ENCODE peak calls at places on chromosomes 7 and 10, in ten cellular contexts. One of them, this sample, is unnamed.

GRCh38 chr7:32215697-32216096 is 145.5 kb upstream of the PDE1C start:
- DNase-seq in hepatocyte: no peak
- DNase-seq in cardiac muscle cell: no peak
- DNase-seq in ovary: no peak
- DNase-seq in transverse colon: no peak
- DNase-seq in AG09309: no peak
- DNase-seq in A673: no peak
- DNase-seq in tibial artery: no peak
- DNase-seq in fibroblast of lung: no peak
- DNase-seq in CD8-positive, alpha-beta memory T cell: no peak
- DNase-seq in this sample: no peak

GRCh38 chr7:123682690-123683089 is 27.0 kb downstream of the LMOD2 start:
- DNase-seq in hepatocyte: peak
- DNase-seq in cardiac muscle cell: peak
- DNase-seq in ovary: no peak
- DNase-seq in transverse colon: no peak
- DNase-seq in AG09309: peak
- DNase-seq in A673: peak
- DNase-seq in tibial artery: no peak
- DNase-seq in fibroblast of lung: peak
- DNase-seq in CD8-positive, alpha-beta memory T cell: no peak
- DNase-seq in this sample: no peak

GRCh38 chr10:26859241-26860025 is 1.3 kb downstream of the ABI1 start:
- DNase-seq in hepatocyte: peak
- DNase-seq in cardiac muscle cell: peak
- DNase-seq in ovary: no peak
- DNase-seq in transverse colon: no peak
- DNase-seq in AG09309: no peak
- DNase-seq in A673: no peak
- DNase-seq in tibial artery: no peak
- DNase-seq in fibroblast of lung: peak
- DNase-seq in CD8-positive, alpha-beta memory T cell: no peak
- DNase-seq in this sample: no peak

GRCh38 chr10:114095676-114096331 is 52.1 kb downstream of the ADRB1 start:
- DNase-seq in hepatocyte: no peak
- DNase-seq in cardiac muscle cell: no peak
- DNase-seq in ovary: no peak
- DNase-seq in transverse colon: no peak
- DNase-seq in AG09309: no peak
- DNase-seq in A673: peak
- DNase-seq in tibial artery: no peak
- DNase-seq in fibroblast of lung: no peak
- DNase-seq in CD8-positive, alpha-beta memory T cell: no peak
- DNase-seq in this sample: no peak

GRCh38 chr7:36732806-36733205 is 8.5 kb upstream of the AOAH start:
- DNase-seq in hepatocyte: no peak
- DNase-seq in cardiac muscle cell: no peak
- DNase-seq in ovary: no peak
- DNase-seq in transverse colon: no peak
- DNase-seq in AG09309: no peak
- DNase-seq in A673: no peak
- DNase-seq in tibial artery: no peak
- DNase-seq in fibroblast of lung: no peak
- DNase-seq in CD8-positive, alpha-beta memory T cell: no peak
- DNase-seq in this sample: peak

GRCh38 chr10:32931593-32931992 is 26.4 kb downstream of the ITGB1 start:
- DNase-seq in hepatocyte: no peak
- DNase-seq in cardiac muscle cell: no peak
- DNase-seq in ovary: no peak
- DNase-seq in transverse colon: no peak
- DNase-seq in AG09309: no peak
- DNase-seq in A673: no peak
- DNase-seq in tibial artery: no peak
- DNase-seq in fibroblast of lung: no peak
- DNase-seq in CD8-positive, alpha-beta memory T cell: no peak
- DNase-seq in this sample: no peak

GRCh38 chr7:727806-728460 is 852 bp upstream of the PRKAR1B start:
- DNase-seq in hepatocyte: no peak
- DNase-seq in cardiac muscle cell: no peak
- DNase-seq in ovary: peak
- DNase-seq in transverse colon: no peak
- DNase-seq in AG09309: no peak
- DNase-seq in A673: no peak
- DNase-seq in tibial artery: no peak
- DNase-seq in fibroblast of lung: no peak
- DNase-seq in CD8-positive, alpha-beta memory T cell: no peak
- DNase-seq in this sample: no peak

GRCh38 chr10:60648761-60649160 is 129.5 kb upstream of the CDK1 start:
- DNase-seq in hepatocyte: no peak
- DNase-seq in cardiac muscle cell: no peak
- DNase-seq in ovary: no peak
- DNase-seq in transverse colon: no peak
- DNase-seq in AG09309: no peak
- DNase-seq in A673: no peak
- DNase-seq in tibial artery: no peak
- DNase-seq in fibroblast of lung: no peak
- DNase-seq in CD8-positive, alpha-beta memory T cell: no peak
- DNase-seq in this sample: no peak

DNA sequence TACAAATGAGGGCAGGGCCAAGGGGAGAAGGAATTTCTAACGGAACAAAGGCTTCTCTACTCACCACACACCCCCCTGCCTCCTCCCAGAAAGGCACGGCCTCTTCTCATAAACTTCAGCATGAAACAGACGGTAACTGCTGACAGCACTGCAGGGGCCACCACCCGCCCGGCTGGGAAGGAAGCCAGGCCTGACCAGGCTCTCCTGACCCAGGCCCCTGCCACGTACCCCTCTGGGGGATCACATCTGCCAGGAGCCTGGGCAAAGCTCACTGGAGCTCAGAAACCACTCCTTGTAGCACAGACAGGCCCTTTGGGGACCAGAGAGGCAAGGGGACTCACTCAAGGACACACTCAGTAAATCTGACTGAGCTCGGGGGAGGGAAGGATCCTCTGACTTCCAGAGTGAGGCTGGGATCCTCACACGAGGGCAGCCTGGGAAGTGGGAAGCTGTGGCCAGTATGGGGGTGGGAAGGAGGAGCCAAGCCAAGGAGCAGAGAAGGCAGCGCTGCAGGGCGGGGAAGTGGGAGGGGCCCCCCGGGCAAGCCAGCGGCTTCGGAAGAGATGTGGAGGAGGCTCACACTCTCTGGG is 46.1 kb downstream of the ZCCHC24 start:
- DNase-seq in hepatocyte: peak
- DNase-seq in cardiac muscle cell: peak
- DNase-seq in ovary: peak
- DNase-seq in transverse colon: peak
- DNase-seq in AG09309: peak
- DNase-seq in A673: peak
- DNase-seq in tibial artery: peak
- DNase-seq in fibroblast of lung: peak
- DNase-seq in CD8-positive, alpha-beta memory T cell: no peak
- DNase-seq in this sample: peak
- H3K4me3 ChIP-seq in hepatocyte: no peak
- H3K4me3 ChIP-seq in cardiac muscle cell: no peak
- H3K4me3 ChIP-seq in ovary: no peak
- H3K4me3 ChIP-seq in transverse colon: no peak
- H3K4me3 ChIP-seq in AG09309: no peak
- H3K4me3 ChIP-seq in A673: no peak
- H3K4me3 ChIP-seq in tibial artery: no peak
- H3K4me3 ChIP-seq in fibroblast of lung: no peak
- H3K4me3 ChIP-seq in CD8-positive, alpha-beta memory T cell: no peak
- H3K4me3 ChIP-seq in this sample: no peak

GRCh38 chr10:12375076-12375504 is 25.7 kb downstream of the CAMK1D start:
- DNase-seq in hepatocyte: no peak
- DNase-seq in cardiac muscle cell: no peak
- DNase-seq in ovary: no peak
- DNase-seq in transverse colon: no peak
- DNase-seq in AG09309: no peak
- DNase-seq in A673: no peak
- DNase-seq in tibial artery: no peak
- DNase-seq in fibroblast of lung: no peak
- DNase-seq in CD8-positive, alpha-beta memory T cell: no peak
- DNase-seq in this sample: no peak
- H3K4me3 ChIP-seq in hepatocyte: no peak
- H3K4me3 ChIP-seq in cardiac muscle cell: no peak
- H3K4me3 ChIP-seq in ovary: no peak
- H3K4me3 ChIP-seq in transverse colon: no peak
- H3K4me3 ChIP-seq in AG09309: no peak
- H3K4me3 ChIP-seq in A673: no peak
- H3K4me3 ChIP-seq in tibial artery: no peak
- H3K4me3 ChIP-seq in fibroblast of lung: no peak
- H3K4me3 ChIP-seq in CD8-positive, alpha-beta memory T cell: no peak
- H3K4me3 ChIP-seq in this sample: no peak

GRCh38 chr7:74134117-74134539 is 40.0 kb upstream of the EIF4H start:
- DNase-seq in hepatocyte: no peak
- DNase-seq in cardiac muscle cell: no peak
- DNase-seq in ovary: no peak
- DNase-seq in transverse colon: no peak
- DNase-seq in AG09309: no peak
- DNase-seq in A673: peak
- DNase-seq in tibial artery: no peak
- DNase-seq in fibroblast of lung: no peak
- DNase-seq in CD8-positive, alpha-beta memory T cell: no peak
- DNase-seq in this sample: no peak

GRCh38 chr7:74143383-74143782 is 30.8 kb upstream of the EIF4H start:
- DNase-seq in hepatocyte: no peak
- DNase-seq in cardiac muscle cell: no peak
- DNase-seq in ovary: no peak
- DNase-seq in transverse colon: no peak
- DNase-seq in AG09309: no peak
- DNase-seq in A673: no peak
- DNase-seq in tibial artery: no peak
- DNase-seq in fibroblast of lung: no peak
- DNase-seq in CD8-positive, alpha-beta memory T cell: no peak
- DNase-seq in this sample: no peak

GRCh38 chr7:74141705-74142104 is 32.5 kb upstream of the EIF4H start:
- DNase-seq in hepatocyte: no peak
- DNase-seq in cardiac muscle cell: no peak
- DNase-seq in ovary: no peak
- DNase-seq in transverse colon: no peak
- DNase-seq in AG09309: no peak
- DNase-seq in A673: no peak
- DNase-seq in tibial artery: no peak
- DNase-seq in fibroblast of lung: peak
- DNase-seq in CD8-positive, alpha-beta memory T cell: no peak
- DNase-seq in this sample: no peak

GRCh38 chr7:74138334-74138867 is 35.8 kb upstream of the EIF4H start:
- DNase-seq in hepatocyte: no peak
- DNase-seq in cardiac muscle cell: no peak
- DNase-seq in ovary: no peak
- DNase-seq in transverse colon: no peak
- DNase-seq in AG09309: no peak
- DNase-seq in A673: no peak
- DNase-seq in tibial artery: no peak
- DNase-seq in fibroblast of lung: no peak
- DNase-seq in CD8-positive, alpha-beta memory T cell: no peak
- DNase-seq in this sample: no peak

DNA sequence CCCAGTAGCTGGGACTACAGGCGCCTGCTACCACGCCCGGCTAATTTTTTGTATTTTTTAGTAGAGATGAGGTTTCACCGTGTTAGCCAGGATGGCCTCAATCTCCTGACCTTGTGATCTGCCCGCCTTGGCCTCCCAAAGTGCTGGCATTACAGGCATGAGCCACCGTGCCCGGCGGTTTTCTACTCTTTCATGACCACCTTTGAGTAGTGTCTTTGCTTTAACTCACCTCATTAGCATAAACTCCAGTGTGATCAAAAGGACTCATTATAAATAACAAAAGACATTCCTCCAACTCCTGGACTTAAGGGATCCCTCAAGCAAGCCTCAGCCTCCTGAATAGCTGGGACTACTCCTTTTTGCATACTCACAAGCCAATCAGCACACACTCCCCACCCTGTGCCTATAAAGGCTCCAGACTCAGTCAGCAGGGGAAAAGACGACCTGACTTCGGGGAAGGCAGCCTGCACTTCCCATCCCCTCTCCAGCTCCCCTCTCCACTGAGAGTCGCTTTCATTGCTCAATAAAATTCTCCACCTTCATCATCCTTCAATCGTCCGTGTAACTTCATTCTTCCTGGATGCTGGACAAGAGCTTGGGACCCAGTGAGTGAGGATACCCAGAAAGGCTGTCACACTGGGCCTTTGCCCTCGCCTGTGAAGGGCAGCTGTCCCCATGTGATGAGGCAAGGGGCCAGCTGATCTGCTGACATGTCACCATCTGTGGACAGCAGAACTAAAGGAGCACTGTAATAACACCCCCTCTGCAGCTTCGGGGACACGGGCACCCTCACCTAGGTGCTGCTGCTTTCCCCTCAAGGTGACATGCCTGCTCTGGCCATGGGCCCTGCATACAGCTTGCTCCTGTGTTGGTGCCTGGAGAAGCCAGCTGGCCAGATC is 35.0 kb upstream of the EIF4H start:
- DNase-seq in hepatocyte: no peak
- DNase-seq in cardiac muscle cell: no peak
- DNase-seq in ovary: no peak
- DNase-seq in transverse colon: no peak
- DNase-seq in AG09309: no peak
- DNase-seq in A673: no peak
- DNase-seq in tibial artery: no peak
- DNase-seq in fibroblast of lung: no peak
- DNase-seq in CD8-positive, alpha-beta memory T cell: no peak
- DNase-seq in this sample: no peak
- H3K4me3 ChIP-seq in hepatocyte: no peak
- H3K4me3 ChIP-seq in cardiac muscle cell: no peak
- H3K4me3 ChIP-seq in ovary: no peak
- H3K4me3 ChIP-seq in transverse colon: no peak
- H3K4me3 ChIP-seq in AG09309: no peak
- H3K4me3 ChIP-seq in A673: no peak
- H3K4me3 ChIP-seq in tibial artery: no peak
- H3K4me3 ChIP-seq in fibroblast of lung: no peak
- H3K4me3 ChIP-seq in CD8-positive, alpha-beta memory T cell: no peak
- H3K4me3 ChIP-seq in this sample: no peak

GRCh38 chr7:34995757-34996156 is 41.5 kb downstream of the DPY19L1 start:
- DNase-seq in hepatocyte: no peak
- DNase-seq in cardiac muscle cell: no peak
- DNase-seq in ovary: no peak
- DNase-seq in transverse colon: no peak
- DNase-seq in AG09309: no peak
- DNase-seq in A673: no peak
- DNase-seq in tibial artery: no peak
- DNase-seq in fibroblast of lung: no peak
- DNase-seq in CD8-positive, alpha-beta memory T cell: no peak
- DNase-seq in this sample: no peak

DNA sequence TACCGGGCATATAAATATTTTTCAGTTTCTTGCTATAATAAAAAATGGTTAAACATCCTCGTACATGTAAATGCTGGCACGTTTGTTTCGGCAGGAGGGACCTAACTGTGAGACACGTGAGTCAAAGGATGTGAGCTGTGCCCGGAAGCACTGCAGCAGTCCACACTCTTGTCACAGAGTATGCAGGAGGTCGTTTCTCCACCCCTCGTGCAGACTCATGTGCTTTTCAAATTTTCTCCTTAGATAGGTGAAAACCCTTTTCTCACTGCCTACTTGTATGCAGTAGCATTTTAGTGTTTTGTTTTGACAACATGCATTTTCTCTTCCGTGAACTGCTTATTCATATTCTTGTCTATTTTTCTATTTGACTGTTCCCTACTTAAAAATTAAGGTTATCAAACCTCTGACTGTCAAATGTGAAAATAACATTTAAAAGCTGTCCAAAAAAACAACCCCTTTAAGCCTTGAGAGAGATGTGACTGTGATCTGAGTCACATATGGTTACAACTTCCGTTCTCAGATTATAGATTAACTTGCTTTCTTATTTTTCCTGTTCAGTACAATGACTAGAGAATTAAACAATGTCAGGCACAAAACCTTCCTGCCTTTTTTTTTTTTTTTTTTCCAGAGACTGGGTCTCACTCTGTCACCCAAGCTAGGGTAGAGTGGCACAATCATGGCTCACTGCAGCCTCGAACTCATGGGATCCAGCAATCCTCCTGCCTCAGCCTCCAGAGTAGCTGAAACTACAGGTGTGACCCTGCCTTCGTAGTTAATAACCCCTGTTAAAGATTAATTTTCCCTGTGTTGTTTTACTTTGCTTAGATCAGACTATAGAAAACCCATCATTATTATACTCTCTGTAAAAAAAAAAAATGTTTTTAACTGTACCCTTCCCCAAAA is 45.1 kb downstream of the DPY19L1 start:
- DNase-seq in hepatocyte: no peak
- DNase-seq in cardiac muscle cell: no peak
- DNase-seq in ovary: no peak
- DNase-seq in transverse colon: peak
- DNase-seq in AG09309: no peak
- DNase-seq in A673: peak
- DNase-seq in tibial artery: no peak
- DNase-seq in fibroblast of lung: peak
- DNase-seq in CD8-positive, alpha-beta memory T cell: peak
- DNase-seq in this sample: no peak
- H3K4me3 ChIP-seq in hepatocyte: no peak
- H3K4me3 ChIP-seq in cardiac muscle cell: no peak
- H3K4me3 ChIP-seq in ovary: no peak
- H3K4me3 ChIP-seq in transverse colon: no peak
- H3K4me3 ChIP-seq in AG09309: no peak
- H3K4me3 ChIP-seq in A673: no peak
- H3K4me3 ChIP-seq in tibial artery: no peak
- H3K4me3 ChIP-seq in fibroblast of lung: no peak
- H3K4me3 ChIP-seq in CD8-positive, alpha-beta memory T cell: no peak
- H3K4me3 ChIP-seq in this sample: no peak